ENCODE peak calls at places on chromosomes 5 and 9, in six cellular contexts. V is GDM1; J is neural crest cell; R is cardiac septum; M is NCI-H2081; D is effector CD4-positive, alpha-beta T cell. G is an unnamed sample.

GRCh38 chr5:35360671-35361070 is 130.4 kb upstream of the PRLR start:
- DNase-seq in M (no peak), J (no peak), V (no peak), R (no peak), D (no peak), G (no peak)

GRCh38 chr5:74231697-74232096 is 408.8 kb downstream of the ENC1 start:
- DNase-seq in M (no peak), V (no peak), J (no peak), D (no peak), R (no peak), G (no peak)

GRCh38 chr5:66976108-66976507 is 220.5 kb downstream of the CD180 start:
- DNase-seq in R (no peak), J (no peak), M (no peak), V (no peak), D (no peak), G (no peak)

GRCh38 chr5:88116396-88116795 is 152.2 kb downstream of the TMEM161B start:
- DNase-seq in J (no peak), V (no peak), M (no peak), D (no peak), R (no peak), G (no peak)

GRCh38 chr9:20604561-20604960 is 17.7 kb downstream of the MLLT3 start:
- DNase-seq in D (no peak), J (no peak), M (no peak), V (peak), R (no peak), G (no peak)

GRCh38 chr9:137161558-137162483 is 8.0 kb downstream of the LRRC26 start:
- DNase-seq in D (no peak), R (no peak), M (no peak), V (no peak), J (no peak), G (no peak)

GRCh38 chr5:132425009-132425937 is 55.8 kb downstream of the SLC22A5 start:
- DNase-seq in R (no peak), M (no peak), D (peak), V (peak), J (no peak), G (no peak)

GRCh38 chr5:122291000-122291592 is 20.9 kb upstream of the SNCAIP start:
- DNase-seq in V (no peak), M (no peak), R (no peak), D (no peak), J (no peak), G (no peak)

GRCh38 chr5:143235423-143235822 is 168.1 kb downstream of the NR3C1 start:
- DNase-seq in V (no peak), J (no peak), M (no peak), D (no peak), R (no peak), G (peak)

GRCh38 chr5:139880416-139881144 is 85.0 kb downstream of the PSD2 start:
- DNase-seq in M (no peak), V (no peak), D (no peak), R (no peak), J (no peak), G (no peak)

GRCh38 chr9:110099236-110099741 is 108.7 kb downstream of the C9orf152 start:
- DNase-seq in D (no peak), M (peak), J (no peak), V (no peak), R (no peak), G (no peak)

GRCh38 chr9:18442629-18443491 is 31.1 kb upstream of the ADAMTSL1 start:
- DNase-seq in D (no peak), M (peak), R (peak), V (peak), J (peak), G (peak)

GRCh38 chr5:122263352-122264030 is 48.5 kb upstream of the SNCAIP start:
- DNase-seq in D (no peak), J (no peak), M (no peak), R (no peak), V (no peak), G (no peak)

GRCh38 chr5:33852327-33852726 is 39.5 kb downstream of the ADAMTS12 start:
- DNase-seq in D (no peak), M (no peak), R (no peak), V (no peak), J (no peak), G (no peak)

GRCh38 chr5:157672976-157673375 is 1.6 kb downstream of the C5orf52 start:
- DNase-seq in M (no peak), R (no peak), J (no peak), D (no peak), V (no peak), G (no peak)

GRCh38 chr9:88742483-88742882 is 207.5 kb downstream of the NXNL2 start:
- DNase-seq in J (no peak), D (no peak), R (no peak), M (no peak), V (no peak), G (no peak)

GRCh38 chr5:84088996-84089395 is 295.7 kb downstream of the EDIL3 start:
- DNase-seq in R (no peak), D (no peak), J (no peak), V (peak), M (peak), G (no peak)

GRCh38 chr5:73897886-73898285 is 271.9 kb downstream of the ARHGEF28 start:
- DNase-seq in R (peak), J (no peak), D (no peak), V (no peak), M (no peak), G (no peak)

GRCh38 chr5:143059355-143059754 is 289.2 kb downstream of the ARHGAP26 start:
- DNase-seq in R (no peak), V (no peak), D (no peak), M (no peak), J (no peak), G (no peak)

GRCh38 chr9:122941560-122942234 is 877 bp downstream of the RABGAP1 start:
- DNase-seq in R (no peak), D (no peak), M (no peak), V (no peak), J (no peak), G (no peak)

GRCh38 chr9:68501159-68501506 is 39.5 kb downstream of the TMEM252 start:
- DNase-seq in J (no peak), R (no peak), V (no peak), M (no peak), D (no peak), G (no peak)

GRCh38 chr9:108443741-108444140 is 412.0 kb downstream of the ACTL7B start:
- DNase-seq in D (no peak), V (no peak), R (no peak), M (no peak), J (no peak), G (no peak)

GRCh38 chr9:17484906-17485305 is 94.0 kb upstream of the SH3GL2 start:
- DNase-seq in J (no peak), R (no peak), M (no peak), D (no peak), V (no peak), G (no peak)

GRCh38 chr9:116905131-116905724 is 218.1 kb downstream of the TRIM32 start:
- DNase-seq in V (no peak), D (no peak), J (no peak), M (peak), R (no peak), G (no peak)

GRCh38 chr5:132771559-132771998 is 5.5 kb downstream of the SEPTIN8 start:
- DNase-seq in R (peak), V (no peak), D (no peak), M (no peak), J (no peak), G (peak)

GRCh38 chr5:168266016-168266415 is 25.4 kb upstream of the WWC1 start:
- DNase-seq in D (no peak), M (no peak), R (no peak), V (no peak), J (no peak), G (no peak)

GRCh38 chr9:91186311-91187101 is 175.2 kb downstream of the AUH start:
- DNase-seq in M (no peak), D (no peak), J (no peak), R (peak), V (peak), G (no peak)

GRCh38 chr9:86516564-86516963 is 162.4 kb upstream of the TUT7 start:
- DNase-seq in D (no peak), V (no peak), R (no peak), M (no peak), J (no peak), G (peak)